ENCODE peak calls at places on chromosomes 1 and 21, in eight cellular contexts. One of them, this sample, is unnamed.

GRCh38 chr1:110155878-110156522 is 5.7 kb downstream of the SLC6A17 start:
- DNase-seq in hepatocyte: peak
- DNase-seq in mesendoderm: peak
- DNase-seq in A549: no peak
- DNase-seq in thoracic aorta: no peak
- DNase-seq in fibroblast of pulmonary artery: peak
- DNase-seq in MM.1S: peak
- DNase-seq in CD4-positive, alpha-beta memory T cell: peak
- DNase-seq in this sample: peak

GRCh38 chr1:177873238-177873637 is 96.6 kb downstream of the SEC16B start:
- DNase-seq in hepatocyte: peak
- DNase-seq in mesendoderm: peak
- DNase-seq in thoracic aorta: no peak
- DNase-seq in fibroblast of pulmonary artery: peak
- DNase-seq in A549: peak
- DNase-seq in MM.1S: no peak
- DNase-seq in CD4-positive, alpha-beta memory T cell: no peak
- DNase-seq in this sample: no peak

GRCh38 chr1:190154744-190155143 is 322.9 kb downstream of the BRINP3 start:
- DNase-seq in MM.1S: no peak
- DNase-seq in hepatocyte: no peak
- DNase-seq in CD4-positive, alpha-beta memory T cell: no peak
- DNase-seq in A549: no peak
- DNase-seq in thoracic aorta: no peak
- DNase-seq in fibroblast of pulmonary artery: no peak
- DNase-seq in mesendoderm: no peak
- DNase-seq in this sample: no peak

GRCh38 chr1:85554630-85555327 is 25.8 kb upstream of the CCN1 start:
- DNase-seq in hepatocyte: no peak
- DNase-seq in fibroblast of pulmonary artery: peak
- DNase-seq in CD4-positive, alpha-beta memory T cell: no peak
- DNase-seq in mesendoderm: no peak
- DNase-seq in thoracic aorta: no peak
- DNase-seq in A549: no peak
- DNase-seq in MM.1S: no peak
- DNase-seq in this sample: no peak

GRCh38 chr1:211920141-211920572 is 89.6 kb upstream of the LPGAT1 start:
- DNase-seq in A549: peak
- DNase-seq in CD4-positive, alpha-beta memory T cell: no peak
- DNase-seq in fibroblast of pulmonary artery: peak
- DNase-seq in hepatocyte: no peak
- DNase-seq in thoracic aorta: no peak
- DNase-seq in mesendoderm: no peak
- DNase-seq in MM.1S: no peak
- DNase-seq in this sample: no peak

GRCh38 chr1:12383786-12384185 is 154.0 kb downstream of the VPS13D start:
- DNase-seq in fibroblast of pulmonary artery: no peak
- DNase-seq in mesendoderm: no peak
- DNase-seq in CD4-positive, alpha-beta memory T cell: no peak
- DNase-seq in thoracic aorta: no peak
- DNase-seq in hepatocyte: no peak
- DNase-seq in A549: no peak
- DNase-seq in MM.1S: no peak
- DNase-seq in this sample: no peak

GRCh38 chr21:28770867-28771661 is 221.6 kb downstream of the LTN1 start:
- DNase-seq in A549: no peak
- DNase-seq in CD4-positive, alpha-beta memory T cell: no peak
- DNase-seq in thoracic aorta: no peak
- DNase-seq in MM.1S: no peak
- DNase-seq in hepatocyte: peak
- DNase-seq in fibroblast of pulmonary artery: peak
- DNase-seq in mesendoderm: no peak
- DNase-seq in this sample: no peak

GRCh38 chr1:117527566-117528102 is 78.2 kb upstream of the TENT5C start:
- DNase-seq in fibroblast of pulmonary artery: peak
- DNase-seq in A549: no peak
- DNase-seq in MM.1S: no peak
- DNase-seq in CD4-positive, alpha-beta memory T cell: no peak
- DNase-seq in thoracic aorta: no peak
- DNase-seq in mesendoderm: no peak
- DNase-seq in hepatocyte: no peak
- DNase-seq in this sample: no peak

GRCh38 chr1:53585116-53585515 is 125.9 kb downstream of the DMRTB1 start:
- DNase-seq in thoracic aorta: no peak
- DNase-seq in MM.1S: peak
- DNase-seq in mesendoderm: no peak
- DNase-seq in CD4-positive, alpha-beta memory T cell: peak
- DNase-seq in A549: no peak
- DNase-seq in fibroblast of pulmonary artery: peak
- DNase-seq in hepatocyte: peak
- DNase-seq in this sample: no peak

GRCh38 chr21:36852864-36853263 is 113.6 kb downstream of the HLCS start:
- DNase-seq in mesendoderm: no peak
- DNase-seq in fibroblast of pulmonary artery: no peak
- DNase-seq in CD4-positive, alpha-beta memory T cell: no peak
- DNase-seq in MM.1S: no peak
- DNase-seq in thoracic aorta: no peak
- DNase-seq in A549: no peak
- DNase-seq in hepatocyte: no peak
- DNase-seq in this sample: no peak

GRCh38 chr1:147238053-147238902 is 4.2 kb upstream of the CHD1L start:
- DNase-seq in fibroblast of pulmonary artery: no peak
- DNase-seq in A549: peak
- DNase-seq in hepatocyte: peak
- DNase-seq in CD4-positive, alpha-beta memory T cell: no peak
- DNase-seq in MM.1S: no peak
- DNase-seq in thoracic aorta: no peak
- DNase-seq in mesendoderm: no peak
- DNase-seq in this sample: no peak

GRCh38 chr1:9705337-9706098 is 54.0 kb downstream of the PIK3CD start:
- DNase-seq in mesendoderm: no peak
- DNase-seq in CD4-positive, alpha-beta memory T cell: no peak
- DNase-seq in fibroblast of pulmonary artery: peak
- DNase-seq in MM.1S: no peak
- DNase-seq in thoracic aorta: no peak
- DNase-seq in hepatocyte: no peak
- DNase-seq in A549: no peak
- DNase-seq in this sample: peak

GRCh38 chr1:40784141-40784770 is 669 bp downstream of the KCNQ4 start:
- DNase-seq in A549: no peak
- DNase-seq in fibroblast of pulmonary artery: no peak
- DNase-seq in thoracic aorta: no peak
- DNase-seq in mesendoderm: peak
- DNase-seq in MM.1S: no peak
- DNase-seq in CD4-positive, alpha-beta memory T cell: no peak
- DNase-seq in hepatocyte: peak
- DNase-seq in this sample: peak

GRCh38 chr1:245825128-245825901 is 670.5 kb downstream of the KIF26B start:
- DNase-seq in A549: peak
- DNase-seq in mesendoderm: peak
- DNase-seq in fibroblast of pulmonary artery: peak
- DNase-seq in hepatocyte: peak
- DNase-seq in CD4-positive, alpha-beta memory T cell: no peak
- DNase-seq in thoracic aorta: no peak
- DNase-seq in MM.1S: no peak
- DNase-seq in this sample: peak

GRCh38 chr21:44526096-44526997 is 13.6 kb downstream of the KRTAP10-1 start:
- DNase-seq in CD4-positive, alpha-beta memory T cell: no peak
- DNase-seq in A549: no peak
- DNase-seq in thoracic aorta: no peak
- DNase-seq in mesendoderm: no peak
- DNase-seq in fibroblast of pulmonary artery: no peak
- DNase-seq in MM.1S: no peak
- DNase-seq in hepatocyte: no peak
- DNase-seq in this sample: no peak

GRCh38 chr1:26785611-26786436 is 1.9 kb upstream of the PIGV start:
- DNase-seq in MM.1S: no peak
- DNase-seq in thoracic aorta: no peak
- DNase-seq in CD4-positive, alpha-beta memory T cell: peak
- DNase-seq in A549: no peak
- DNase-seq in hepatocyte: no peak
- DNase-seq in mesendoderm: peak
- DNase-seq in fibroblast of pulmonary artery: peak
- DNase-seq in this sample: no peak

DNA sequence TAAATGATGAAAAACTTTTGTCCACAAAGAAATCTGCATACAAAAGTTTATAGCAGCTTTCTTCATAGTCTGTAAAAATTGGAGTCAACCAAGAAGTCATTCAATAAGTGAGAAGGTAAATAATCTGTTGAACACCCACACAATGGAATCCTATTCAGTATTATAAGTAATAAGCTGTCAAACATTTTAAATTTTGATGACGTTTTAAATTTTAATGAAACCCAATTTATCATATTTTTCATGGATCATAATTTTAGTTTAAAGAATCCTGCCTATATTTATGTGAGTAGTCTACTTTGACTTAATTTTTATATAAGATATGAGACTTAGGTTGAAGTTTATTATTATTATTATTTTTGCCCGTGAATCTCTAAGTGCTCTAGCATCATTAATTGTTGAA is 20.0 kb downstream of the OR10J1 start:
- DNase-seq in mesendoderm: no peak
- DNase-seq in A549: no peak
- DNase-seq in CD4-positive, alpha-beta memory T cell: no peak
- DNase-seq in MM.1S: no peak
- DNase-seq in hepatocyte: no peak
- DNase-seq in fibroblast of pulmonary artery: no peak
- DNase-seq in thoracic aorta: no peak
- DNase-seq in this sample: no peak
- H3K4me3 ChIP-seq in mesendoderm: no peak
- H3K4me3 ChIP-seq in A549: no peak
- H3K4me3 ChIP-seq in CD4-positive, alpha-beta memory T cell: no peak
- H3K4me3 ChIP-seq in MM.1S: no peak
- H3K4me3 ChIP-seq in hepatocyte: no peak
- H3K4me3 ChIP-seq in fibroblast of pulmonary artery: no peak
- H3K4me3 ChIP-seq in thoracic aorta: no peak
- H3K4me3 ChIP-seq in this sample: no peak

DNA sequence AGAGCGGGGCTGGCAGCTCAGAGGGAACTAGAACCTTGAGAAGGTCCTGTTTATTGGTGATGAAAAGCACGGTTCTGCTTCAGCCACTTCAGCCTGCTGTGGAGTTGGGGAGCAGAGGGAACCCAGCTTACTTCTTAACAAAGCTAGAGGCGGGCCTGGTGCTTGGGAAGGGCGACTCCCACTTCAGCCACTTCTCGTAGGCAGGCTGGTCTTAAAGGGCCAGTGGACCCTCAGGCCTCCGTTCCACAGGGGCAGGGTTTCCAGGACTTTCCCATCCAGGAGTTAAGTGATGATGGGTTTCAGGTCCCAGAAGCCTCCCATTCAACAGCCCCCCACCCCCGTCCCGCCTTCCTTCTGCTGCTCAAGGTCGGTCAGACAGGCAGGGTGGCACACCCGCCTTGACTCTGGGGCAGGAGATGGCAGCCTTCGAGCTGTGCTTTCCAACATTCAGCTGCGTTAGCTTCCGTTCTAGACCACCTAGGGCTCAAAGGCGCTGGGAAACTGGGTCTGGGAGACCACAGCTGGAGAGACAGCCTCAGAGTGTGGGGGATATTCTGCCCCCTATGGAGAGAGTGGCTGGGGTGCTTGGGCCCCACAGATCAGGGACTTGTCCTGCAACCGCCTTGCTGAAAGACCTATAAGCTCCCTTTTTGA is 3.4 kb downstream of the RUNX3 start:
- DNase-seq in fibroblast of pulmonary artery: no peak
- DNase-seq in thoracic aorta: no peak
- DNase-seq in A549: no peak
- DNase-seq in CD4-positive, alpha-beta memory T cell: no peak
- DNase-seq in hepatocyte: peak
- DNase-seq in MM.1S: no peak
- DNase-seq in mesendoderm: peak
- DNase-seq in this sample: peak
- H3K4me3 ChIP-seq in fibroblast of pulmonary artery: no peak
- H3K4me3 ChIP-seq in thoracic aorta: no peak
- H3K4me3 ChIP-seq in A549: no peak
- H3K4me3 ChIP-seq in CD4-positive, alpha-beta memory T cell: peak
- H3K4me3 ChIP-seq in hepatocyte: no peak
- H3K4me3 ChIP-seq in MM.1S: no peak
- H3K4me3 ChIP-seq in mesendoderm: no peak
- H3K4me3 ChIP-seq in this sample: no peak

GRCh38 chr1:44485933-44486475 is 80.9 kb downstream of the RNF220 start:
- DNase-seq in fibroblast of pulmonary artery: no peak
- DNase-seq in hepatocyte: no peak
- DNase-seq in MM.1S: no peak
- DNase-seq in thoracic aorta: no peak
- DNase-seq in mesendoderm: peak
- DNase-seq in A549: no peak
- DNase-seq in CD4-positive, alpha-beta memory T cell: no peak
- DNase-seq in this sample: peak
- H3K4me3 ChIP-seq in fibroblast of pulmonary artery: no peak
- H3K4me3 ChIP-seq in hepatocyte: no peak
- H3K4me3 ChIP-seq in MM.1S: no peak
- H3K4me3 ChIP-seq in thoracic aorta: peak
- H3K4me3 ChIP-seq in mesendoderm: no peak
- H3K4me3 ChIP-seq in A549: no peak
- H3K4me3 ChIP-seq in CD4-positive, alpha-beta memory T cell: no peak
- H3K4me3 ChIP-seq in this sample: no peak

GRCh38 chr1:173438655-173439054 is 38.5 kb upstream of the PRDX6 start:
- DNase-seq in mesendoderm: no peak
- DNase-seq in MM.1S: no peak
- DNase-seq in A549: no peak
- DNase-seq in fibroblast of pulmonary artery: no peak
- DNase-seq in CD4-positive, alpha-beta memory T cell: no peak
- DNase-seq in hepatocyte: no peak
- DNase-seq in thoracic aorta: no peak
- DNase-seq in this sample: no peak
- H3K4me3 ChIP-seq in mesendoderm: no peak
- H3K4me3 ChIP-seq in MM.1S: no peak
- H3K4me3 ChIP-seq in A549: no peak
- H3K4me3 ChIP-seq in fibroblast of pulmonary artery: no peak
- H3K4me3 ChIP-seq in CD4-positive, alpha-beta memory T cell: no peak
- H3K4me3 ChIP-seq in hepatocyte: no peak
- H3K4me3 ChIP-seq in thoracic aorta: no peak
- H3K4me3 ChIP-seq in this sample: no peak

GRCh38 chr1:69569281-69569970 is 1.7 kb downstream of the LRRC7 start:
- DNase-seq in fibroblast of pulmonary artery: no peak
- DNase-seq in thoracic aorta: no peak
- DNase-seq in MM.1S: no peak
- DNase-seq in CD4-positive, alpha-beta memory T cell: no peak
- DNase-seq in mesendoderm: peak
- DNase-seq in A549: no peak
- DNase-seq in hepatocyte: no peak
- DNase-seq in this sample: peak
- H3K4me3 ChIP-seq in fibroblast of pulmonary artery: no peak
- H3K4me3 ChIP-seq in thoracic aorta: peak
- H3K4me3 ChIP-seq in MM.1S: no peak
- H3K4me3 ChIP-seq in CD4-positive, alpha-beta memory T cell: no peak
- H3K4me3 ChIP-seq in mesendoderm: no peak
- H3K4me3 ChIP-seq in A549: no peak
- H3K4me3 ChIP-seq in hepatocyte: no peak
- H3K4me3 ChIP-seq in this sample: peak

GRCh38 chr1:156923565-156924477 is 3.4 kb downstream of the LRRC71 start:
- DNase-seq in fibroblast of pulmonary artery: no peak
- DNase-seq in CD4-positive, alpha-beta memory T cell: no peak
- DNase-seq in hepatocyte: no peak
- DNase-seq in MM.1S: no peak
- DNase-seq in mesendoderm: no peak
- DNase-seq in A549: no peak
- DNase-seq in thoracic aorta: no peak
- DNase-seq in this sample: peak
- H3K4me3 ChIP-seq in fibroblast of pulmonary artery: no peak
- H3K4me3 ChIP-seq in CD4-positive, alpha-beta memory T cell: no peak
- H3K4me3 ChIP-seq in hepatocyte: no peak
- H3K4me3 ChIP-seq in MM.1S: no peak
- H3K4me3 ChIP-seq in mesendoderm: peak
- H3K4me3 ChIP-seq in A549: no peak
- H3K4me3 ChIP-seq in thoracic aorta: peak
- H3K4me3 ChIP-seq in this sample: peak

This sample was measured in H7.